ENCODE peak calls at places on chromosomes 5 and 9, in six cellular contexts. Z is epithelial cell of esophagus, M is OCI-LY7, F is PC-3, E is mesothelial cell of epicardium, U is bronchial epithelial cell. H is an unnamed sample.

GRCh38 chr5:40796487-40796889 is 1.7 kb downstream of the PRKAA1 start:
- DNase-seq in U (peak), E (no peak), M (peak), Z (peak), F (peak), H (no peak)

GRCh38 chr5:133251296-133252132 is 199.7 kb downstream of the HSPA4 start:
- DNase-seq in E (no peak), U (peak), F (peak), Z (peak), M (no peak), H (no peak)

GRCh38 chr5:73382412-73382795 is 66.2 kb downstream of the FOXD1 start:
- DNase-seq in U (no peak), M (no peak), Z (no peak), F (no peak), E (no peak), H (no peak)

GRCh38 chr5:159178978-159179377 is 30.4 kb downstream of the RNF145 start:
- DNase-seq in U (peak), M (no peak), Z (peak), E (no peak), F (peak), H (peak)

GRCh38 chr9:14652729-14653377 is 40.4 kb downstream of the ZDHHC21 start:
- DNase-seq in M (peak), Z (peak), E (no peak), U (peak), F (peak), H (no peak)

GRCh38 chr9:127778280-127779135 is at the start of gene SH2D3C:
- DNase-seq in M (peak), F (no peak), U (no peak), E (no peak), Z (no peak), H (peak)

GRCh38 chr9:89919171-89919681 is 314.4 kb downstream of the GADD45G start:
- DNase-seq in E (no peak), M (peak), U (peak), Z (no peak), F (no peak), H (peak)

GRCh38 chr9:117094493-117094892 is 320.4 kb downstream of the ASTN2 start:
- DNase-seq in E (no peak), U (no peak), M (no peak), Z (no peak), F (no peak), H (no peak)

GRCh38 chr5:166551384-166551783 is 1740.1 kb upstream of the WWC1 start:
- DNase-seq in Z (no peak), M (no peak), F (no peak), E (no peak), U (no peak), H (no peak)

GRCh38 chr5:160448886-160449285 is 27.2 kb downstream of the PTTG1 start:
- DNase-seq in F (no peak), E (no peak), M (no peak), U (no peak), Z (no peak), H (no peak)

GRCh38 chr9:749712-750111 is 91.8 kb upstream of the DMRT1 start:
- DNase-seq in Z (no peak), F (no peak), U (no peak), M (peak), E (no peak), H (peak)

GRCh38 chr9:136538599-136539426 is 7.0 kb downstream of the NOTCH1 start:
- DNase-seq in M (peak), E (no peak), Z (peak), U (peak), F (no peak), H (peak)

GRCh38 chr9:130658893-130659698 is 5.3 kb upstream of the PRDM12 start:
- DNase-seq in Z (no peak), M (no peak), E (no peak), U (no peak), F (no peak), H (no peak)

GRCh38 chr9:115035872-115036612 is 81.9 kb downstream of the TNC start:
- DNase-seq in Z (peak), E (no peak), U (peak), F (no peak), M (no peak), H (peak)

GRCh38 chr5:134989291-134989830 is 21.7 kb downstream of the CATSPER3 start:
- DNase-seq in E (no peak), Z (no peak), U (no peak), M (no peak), F (no peak), H (no peak)

GRCh38 chr9:74277532-74277931 is 219.6 kb upstream of the RORB start:
- DNase-seq in F (no peak), M (no peak), Z (no peak), E (no peak), U (no peak), H (peak)

GRCh38 chr9:114271556-114272510 is 51.1 kb upstream of the ORM1 start:
- DNase-seq in E (no peak), M (peak), Z (peak), F (peak), U (no peak), H (peak)

GRCh38 chr9:27784999-27785713 is 211.9 kb upstream of the C9orf72 start:
- DNase-seq in U (peak), Z (peak), F (no peak), M (no peak), E (no peak), H (peak)

GRCh38 chr5:134590992-134591659 is 41.5 kb downstream of the SAR1B start:
- DNase-seq in M (no peak), E (no peak), F (peak), U (peak), Z (peak), H (peak)

GRCh38 chr9:130846487-130847305 is 11.6 kb downstream of the ABL1 start:
- DNase-seq in E (no peak), M (no peak), U (peak), Z (peak), F (peak), H (no peak)

GRCh38 chr9:133114886-133115603 is 6.0 kb downstream of the RALGDS start:
- DNase-seq in E (no peak), M (no peak), U (no peak), F (no peak), Z (no peak), H (no peak)

GRCh38 chr5:15003511-15003920 is 131.9 kb upstream of the ANKH start:
- DNase-seq in U (peak), F (peak), M (peak), E (no peak), Z (peak), H (peak)
- TF ChIP-seq CTCF in U (peak), F (peak), M (peak), E (peak), Z (peak), H (peak)

DNA sequence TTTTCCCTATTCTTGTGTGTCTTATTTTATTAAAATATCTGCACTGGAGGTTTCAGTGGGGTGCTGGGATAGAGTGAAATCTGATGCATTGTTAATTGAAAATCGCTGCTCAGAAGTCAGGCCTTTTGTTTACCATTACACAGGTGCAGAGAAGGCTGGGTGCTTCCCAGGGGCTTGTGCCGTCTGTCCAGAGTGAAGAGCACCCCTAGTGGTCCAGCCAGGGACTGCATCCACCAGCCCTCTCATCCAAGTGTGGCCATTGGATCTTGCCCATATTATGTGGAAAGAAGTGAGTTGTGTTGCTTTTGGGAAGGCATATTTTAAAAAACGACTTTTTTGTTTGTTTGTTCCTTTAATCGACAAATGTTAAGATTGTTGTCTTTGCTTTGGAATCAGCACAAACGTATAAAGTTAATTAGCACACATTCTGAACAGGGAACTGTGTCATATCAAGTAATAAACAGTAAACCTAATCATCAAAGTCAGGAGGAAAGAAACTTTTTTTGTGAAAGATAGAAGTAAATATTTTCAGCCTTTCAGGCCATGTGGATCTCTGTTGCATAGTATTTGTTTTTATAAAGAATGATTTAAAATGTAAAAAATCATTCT is 315.6 kb downstream of the MTRR start:
- DNase-seq in U (peak), E (no peak), F (peak), Z (peak), M (peak), H (peak)
- TF ChIP-seq CTCF in U (peak), E (peak), F (peak), Z (peak), M (peak), H (peak)

GRCh38 chr5:6583049-6583880 is 49.6 kb downstream of the NSUN2 start:
- DNase-seq in F (no peak), U (no peak), Z (peak), M (no peak), E (peak), H (peak)
- TF ChIP-seq CTCF in F (no peak), U (peak), Z (peak), M (no peak), E (peak), H (peak)

GRCh38 chr9:101417977-101418376 is 17.6 kb downstream of the ALDOB start:
- DNase-seq in U (no peak), E (no peak), F (no peak), M (no peak), Z (no peak), H (no peak)
- TF ChIP-seq CTCF in U (no peak), E (no peak), F (no peak), M (no peak), Z (no peak), H (no peak)